ENCODE peak calls at places on chromosome 5, in five cellular contexts. X is thyroid gland, Y is hepatocyte, O is OCI-LY7, G is gastrocnemius medialis. P is an unnamed sample.

GRCh38 chr5:161778796-161779195 is 69.1 kb upstream of the GABRA1 start:
- DNase-seq in X (no peak), G (no peak), Y (no peak), O (no peak), P (no peak)

GRCh38 chr5:72441094-72441723 is 66.0 kb downstream of the ZNF366 start:
- DNase-seq in O (no peak), G (no peak), Y (no peak), X (no peak), P (no peak)

GRCh38 chr5:148759101-148759500 is 67.3 kb upstream of the ADRB2 start:
- DNase-seq in G (no peak), O (no peak), X (no peak), Y (no peak), P (no peak)

GRCh38 chr5:111697215-111697614 is 59.8 kb downstream of the NREP start:
- DNase-seq in Y (peak), O (no peak), G (no peak), X (no peak), P (no peak)

GRCh38 chr5:101942321-101942882 is 353.7 kb downstream of the SLCO4C1 start:
- DNase-seq in X (peak), O (peak), G (no peak), Y (peak), P (peak)

GRCh38 chr5:103829585-103829984 is 267.0 kb upstream of the NUDT12 start:
- DNase-seq in G (no peak), Y (no peak), X (no peak), O (no peak), P (no peak)

GRCh38 chr5:3153226-3153858 is 401.9 kb upstream of the IRX2 start:
- DNase-seq in O (no peak), G (no peak), X (no peak), Y (no peak), P (no peak)

GRCh38 chr5:65925094-65925600 is 1.2 kb upstream of the ERBIN start:
- DNase-seq in O (peak), G (peak), X (peak), Y (peak), P (peak)

GRCh38 chr5:131589510-131590348 is 45.3 kb downstream of the RAPGEF6 start:
- DNase-seq in X (no peak), Y (peak), G (no peak), O (peak), P (peak)

GRCh38 chr5:42005561-42006153 is 80.6 kb downstream of the FBXO4 start:
- DNase-seq in O (peak), X (no peak), Y (peak), G (no peak), P (peak)

GRCh38 chr5:60248900-60249299 is 355.4 kb upstream of the PDE4D start:
- DNase-seq in O (peak), G (no peak), X (no peak), Y (no peak), P (no peak)

GRCh38 chr5:107496466-107496865 is 174.3 kb downstream of the EFNA5 start:
- DNase-seq in X (no peak), O (no peak), G (no peak), Y (no peak), P (no peak)

GRCh38 chr5:116320486-116320885 is 235.7 kb downstream of the COMMD10 start:
- DNase-seq in X (peak), O (no peak), Y (no peak), G (no peak), P (no peak)

GRCh38 chr5:10624679-10625078 is 60.8 kb downstream of the ANKRD33B start:
- DNase-seq in X (no peak), G (no peak), Y (no peak), O (no peak), P (no peak)

GRCh38 chr5:10702040-10702629 is 58.9 kb downstream of the DAP start:
- DNase-seq in X (peak), G (no peak), O (no peak), Y (peak), P (peak)

GRCh38 chr5:35785601-35786085 is 71.0 kb upstream of the IL7R start:
- DNase-seq in Y (no peak), X (no peak), G (no peak), O (no peak), P (no peak)

GRCh38 chr5:66633754-66634153 is 37.6 kb downstream of the MAST4 start:
- DNase-seq in Y (peak), O (no peak), G (no peak), X (no peak), P (no peak)

GRCh38 chr5:132397224-132397623 is 27.7 kb downstream of the SLC22A5 start:
- DNase-seq in G (no peak), Y (no peak), X (no peak), O (no peak), P (no peak)

GRCh38 chr5:153883829-153884228 is 154.9 kb downstream of the FAM114A2 start:
- DNase-seq in Y (peak), X (no peak), G (no peak), O (no peak), P (no peak)

GRCh38 chr5:33806736-33807442 is 84.9 kb downstream of the ADAMTS12 start:
- DNase-seq in O (no peak), X (no peak), Y (peak), G (no peak), P (peak)

GRCh38 chr5:179907570-179908324 is at the start of gene TBC1D9B:
- DNase-seq in X (peak), O (peak), Y (peak), G (no peak), P (peak)

GRCh38 chr5:179904463-179905143 is 3.1 kb downstream of the TBC1D9B start:
- DNase-seq in O (no peak), Y (no peak), X (no peak), G (no peak), P (no peak)

GRCh38 chr5:179906795-179907569 is 715 bp downstream of the TBC1D9B start:
- DNase-seq in X (peak), Y (peak), O (peak), G (peak), P (peak)

GRCh38 chr5:179905144-179905526 is 2.6 kb downstream of the TBC1D9B start:
- DNase-seq in G (no peak), O (no peak), X (no peak), Y (no peak), P (no peak)

DNA sequence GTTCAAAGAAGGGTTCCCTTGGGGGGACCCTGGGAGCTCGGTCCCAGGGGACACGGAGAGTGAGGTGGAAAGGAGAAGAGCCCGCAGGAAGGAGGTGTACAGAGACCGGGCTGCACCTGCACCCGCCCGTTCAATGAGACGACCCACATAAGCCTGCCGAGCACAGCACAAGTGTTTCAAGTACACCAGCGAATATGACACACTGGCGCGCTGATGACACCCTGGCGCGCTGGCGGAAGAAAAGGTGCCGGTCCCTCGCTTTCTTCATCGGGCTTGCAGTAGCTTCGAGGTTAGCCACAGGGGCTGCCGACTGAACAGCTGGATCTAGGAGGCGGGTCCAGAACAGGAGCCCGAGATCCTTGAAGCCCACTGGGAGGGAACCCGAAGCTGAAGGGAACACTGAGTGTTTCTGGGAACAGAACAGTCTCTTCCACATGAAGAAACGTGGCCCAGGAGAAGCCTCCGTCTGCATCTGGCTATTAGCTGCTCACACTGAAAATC is 1.4 kb downstream of the TBC1D9B start:
- DNase-seq in X (no peak), O (no peak), G (no peak), Y (no peak), P (no peak)
- H3K27ac ChIP-seq in X (no peak), O (no peak), G (peak), Y (no peak), P (peak)

DNA sequence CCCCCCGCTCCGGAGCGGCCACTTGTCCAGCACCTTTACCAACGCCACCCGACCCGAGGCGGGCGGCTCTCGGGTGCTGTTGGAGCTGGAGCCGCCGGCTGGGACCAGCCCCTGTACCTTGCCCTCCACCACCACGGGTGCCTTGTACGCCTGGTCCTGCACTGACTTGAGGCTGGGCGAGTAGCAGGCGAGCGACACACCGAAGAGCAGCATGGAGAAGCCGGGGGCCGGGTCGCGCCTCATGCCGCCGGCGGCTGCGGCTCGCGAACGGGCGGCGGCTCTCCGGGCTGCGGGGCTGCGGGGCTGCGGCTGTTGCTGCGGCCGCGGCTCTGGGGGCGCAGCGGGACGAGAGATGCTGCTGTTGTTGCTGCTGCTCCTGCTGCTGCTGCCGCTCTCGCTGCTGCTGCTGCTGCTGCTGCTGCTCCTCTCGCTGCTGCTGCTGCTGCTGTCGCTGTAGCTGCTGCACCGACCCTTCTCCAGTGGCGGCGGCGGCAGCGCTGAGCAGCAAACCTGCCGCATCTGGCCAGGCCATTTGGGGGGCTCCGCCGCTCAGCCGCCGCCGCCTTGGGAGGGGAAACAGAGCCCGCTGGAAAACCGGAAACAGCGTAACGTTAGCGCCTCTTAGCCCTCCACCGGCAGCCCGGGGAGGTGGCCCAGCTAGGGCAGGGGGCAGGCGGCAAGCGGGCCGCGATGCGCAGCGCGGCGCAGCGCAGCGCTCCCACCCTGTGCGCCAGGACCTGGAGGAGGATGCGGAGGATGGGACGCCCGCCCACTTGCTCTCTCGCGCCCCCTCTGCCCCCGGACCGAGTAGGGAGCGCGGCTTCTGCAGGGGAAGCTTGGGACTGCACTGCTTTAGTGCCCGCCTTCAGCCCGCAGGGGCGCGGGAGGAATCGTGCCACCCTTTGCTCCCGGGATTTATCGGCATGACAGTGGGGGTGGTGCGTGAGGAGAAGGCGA is at the start of gene NRG2:
- DNase-seq in G (peak), Y (peak), X (peak), O (peak), P (peak)
- TF ChIP-seq CTCF in G (peak), Y (peak), X (peak), O (peak), P (peak)

GRCh38 chr5:177510567-177511053 is 984 bp upstream of the DOK3 start:
- DNase-seq in Y (no peak), X (no peak), O (peak), G (no peak), P (no peak)
- H3K27ac ChIP-seq in Y (no peak), X (no peak), O (peak), G (no peak), P (peak)

DNA sequence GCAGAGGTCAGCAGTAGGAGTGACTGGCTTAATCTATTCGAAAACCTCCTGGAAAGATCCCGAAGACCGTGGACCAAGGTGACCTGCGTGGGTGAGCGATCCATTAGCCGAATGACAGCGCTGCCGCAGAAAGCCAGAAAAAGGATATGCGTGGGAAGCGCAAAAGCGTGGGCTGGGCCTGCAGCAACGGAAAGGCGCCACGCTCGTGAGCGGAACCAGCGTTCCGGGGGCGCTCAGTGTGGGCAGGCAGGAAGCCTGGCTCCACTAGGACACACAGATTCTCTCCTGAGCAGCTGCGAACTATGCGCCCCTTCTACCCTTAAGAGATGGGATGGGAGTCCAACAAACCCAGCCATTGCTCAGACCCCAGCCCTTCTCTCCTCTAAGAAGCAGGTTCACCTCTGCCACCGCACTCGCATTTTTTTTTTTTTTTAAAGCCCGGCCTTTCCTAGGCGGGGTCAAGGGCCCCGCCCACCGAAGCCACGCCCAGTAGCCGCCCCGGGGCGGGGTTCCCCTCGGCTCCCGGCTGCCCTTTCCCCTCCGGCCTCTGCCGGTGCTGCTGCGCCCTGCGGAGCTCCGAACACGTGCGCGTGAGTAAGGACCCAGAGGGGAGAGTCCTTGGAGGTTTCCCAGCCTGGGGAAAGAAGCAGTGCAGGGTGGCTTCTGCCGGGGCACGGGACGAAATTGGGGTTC is 19.8 kb upstream of the MATR3 start:
- DNase-seq in G (peak), Y (peak), X (peak), O (peak), P (peak)
- TF ChIP-seq CTCF in G (peak), Y (no peak), X (peak), O (peak), P (no peak)

GRCh38 chr5:57696005-57696755 is 213.6 kb upstream of the ACTBL2 start:
- DNase-seq in G (no peak), X (no peak), O (no peak), Y (no peak), P (no peak)

GRCh38 chr5:57693488-57694305 is 211.1 kb upstream of the ACTBL2 start:
- DNase-seq in X (no peak), G (no peak), Y (no peak), O (no peak), P (peak)

GRCh38 chr5:57696906-57697590 is 214.4 kb upstream of the ACTBL2 start:
- DNase-seq in X (no peak), O (no peak), Y (no peak), G (no peak), P (no peak)

GRCh38 chr5:57692582-57693487 is 210.2 kb upstream of the ACTBL2 start:
- DNase-seq in G (peak), O (no peak), Y (peak), X (peak), P (peak)

DNA sequence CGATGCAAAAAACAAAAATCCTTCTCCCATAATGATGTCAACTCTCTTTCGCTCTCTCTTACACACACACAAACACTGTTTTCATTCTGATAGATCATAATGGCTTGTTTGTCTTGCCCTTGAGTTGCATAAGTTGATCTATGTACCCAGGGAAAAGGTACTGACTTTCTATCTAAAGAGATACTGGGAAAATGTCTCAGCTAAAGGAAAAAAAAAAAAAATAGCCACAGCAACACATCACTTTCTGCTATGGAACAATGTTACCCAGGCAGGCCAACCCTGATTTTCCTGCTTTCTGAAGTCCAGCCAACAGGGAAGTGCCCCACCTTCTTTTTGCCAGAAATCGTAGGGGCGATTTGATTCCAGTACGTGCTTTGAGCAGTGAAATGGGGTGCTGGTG is 212.6 kb upstream of the ACTBL2 start:
- DNase-seq in O (no peak), X (no peak), Y (peak), G (no peak), P (no peak)
- H3K27ac ChIP-seq in O (no peak), X (no peak), Y (peak), G (peak), P (no peak)

DNA sequence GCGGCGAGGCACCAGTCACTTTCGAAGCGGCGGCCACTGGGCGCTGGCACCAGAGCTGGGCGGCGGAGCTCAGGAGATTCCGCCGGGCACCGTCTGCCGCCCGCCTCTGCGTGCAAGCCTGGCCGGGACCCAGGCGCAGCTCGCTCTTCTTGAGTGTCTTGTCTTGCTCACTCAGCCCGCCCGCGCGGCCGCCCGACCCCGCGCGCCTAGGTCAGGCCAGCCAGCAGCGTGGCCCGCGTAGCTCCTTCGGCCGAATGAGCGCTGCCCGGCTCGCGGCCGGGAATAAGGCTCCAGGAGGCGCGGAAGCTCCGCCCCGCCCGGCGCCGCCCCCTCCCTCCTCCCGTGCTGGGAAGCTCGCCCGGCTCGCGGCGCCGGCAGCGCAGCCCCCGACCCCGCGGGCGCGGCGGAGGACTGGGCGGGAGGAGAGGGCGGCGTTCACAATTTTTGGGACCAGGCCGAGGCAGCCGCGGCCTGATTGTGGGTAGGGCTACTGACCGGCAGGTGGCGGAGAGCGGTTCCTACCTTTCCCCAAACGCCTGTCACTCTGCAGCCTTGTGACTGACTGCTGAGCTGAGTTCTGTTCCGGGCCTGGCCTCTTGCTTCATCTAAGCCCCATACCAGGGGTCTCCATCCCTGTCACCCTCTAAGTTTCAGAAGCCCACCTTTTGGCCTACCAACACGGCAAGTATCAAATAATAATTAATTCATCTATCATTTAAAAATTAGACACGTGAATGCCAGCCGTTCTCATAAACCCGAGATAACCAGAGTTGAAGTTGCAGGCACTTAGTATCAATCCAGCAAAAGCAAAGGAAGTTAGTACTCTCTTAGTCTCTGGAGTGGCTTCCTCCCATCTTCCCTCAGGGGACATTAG is at the start of gene HBEGF:
- DNase-seq in G (peak), X (peak), O (peak), Y (peak), P (peak)
- TF ChIP-seq CTCF in G (peak), X (peak), O (peak), Y (peak), P (peak)

GRCh38 chr5:142492781-142493281 is 168.0 kb upstream of the SPRY4 start:
- DNase-seq in G (no peak), Y (no peak), O (no peak), X (no peak), P (no peak)
- H3K27ac ChIP-seq in G (peak), Y (peak), O (no peak), X (peak), P (no peak)

GRCh38 chr5:147073098-147073497 is 161.7 kb upstream of the STK32A start:
- DNase-seq in O (no peak), X (no peak), Y (no peak), G (no peak), P (no peak)
- TF ChIP-seq CTCF in O (no peak), X (no peak), Y (no peak), G (no peak), P (no peak)

GRCh38 chr5:150444770-150445169 is 4.8 kb downstream of the RPS14 start:
- DNase-seq in O (no peak), X (no peak), Y (no peak), G (no peak), P (no peak)

GRCh38 chr5:150440948-150441812 is 8.4 kb downstream of the RPS14 start:
- DNase-seq in Y (no peak), X (no peak), G (no peak), O (no peak), P (no peak)

GRCh38 chr5:150442699-150443080 is 6.8 kb downstream of the RPS14 start:
- DNase-seq in G (no peak), Y (no peak), O (no peak), X (no peak), P (no peak)

GRCh38 chr5:150441813-150442698 is 7.5 kb downstream of the RPS14 start:
- DNase-seq in X (no peak), Y (no peak), O (no peak), G (peak), P (no peak)

DNA sequence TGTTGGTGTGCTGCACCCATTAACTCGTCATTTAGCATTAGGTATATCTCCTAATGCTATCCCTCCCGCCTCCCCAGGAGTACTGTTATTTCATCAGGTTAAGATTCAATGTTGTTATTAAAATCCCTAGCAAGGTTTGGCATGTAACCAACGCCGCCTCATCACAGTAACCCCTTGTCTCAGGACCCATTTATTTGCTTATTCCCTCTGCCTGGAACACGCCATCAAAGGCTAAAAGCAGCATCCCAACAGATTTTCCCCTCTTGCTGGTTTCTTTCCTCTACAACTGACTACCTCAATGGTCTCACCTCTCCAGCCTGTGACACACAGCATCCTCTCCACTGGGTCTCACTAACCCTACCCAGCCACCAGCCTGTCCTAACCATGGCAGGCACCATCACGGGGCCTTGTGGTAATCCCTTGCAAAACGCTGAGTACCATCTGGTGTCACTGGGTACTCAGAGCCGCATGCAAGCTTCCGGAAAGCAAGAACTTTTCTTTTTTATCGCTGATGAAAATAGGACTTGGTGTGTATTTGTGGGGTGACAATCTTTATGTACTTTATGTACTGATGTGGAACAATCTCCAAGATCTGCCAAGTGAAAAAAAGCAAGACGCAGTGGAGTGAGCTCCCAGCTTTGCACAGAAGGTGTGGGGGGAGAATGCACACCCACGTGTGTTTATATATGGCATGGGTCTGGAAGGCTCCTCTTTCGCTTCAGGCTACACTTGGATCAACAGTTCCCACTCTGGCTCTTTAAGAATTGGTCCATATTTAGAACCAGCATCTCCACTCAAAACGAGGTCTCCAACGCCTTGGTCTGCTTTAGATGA is 6.1 kb downstream of the RPS14 start:
- DNase-seq in X (no peak), G (no peak), O (no peak), Y (no peak), P (no peak)
- H3K27ac ChIP-seq in X (no peak), G (no peak), O (no peak), Y (no peak), P (peak)

P was measured in RWPE1.